ENCODE peak calls at places on chromosome 2, in six cellular contexts. Y is IMR-90, A is H9, V is H1, D is mesendoderm, T is mesenchymal stem cell. Z is an unnamed sample.

GRCh38 chr2:27772804-27773203 is 1.3 kb downstream of the MRPL33 start:
- DNase-seq in T (no peak), D (no peak), V (no peak), A (no peak), Y (peak), Z (no peak)

GRCh38 chr2:120898496-120898895 is 162.8 kb downstream of the GLI2 start:
- DNase-seq in D (no peak), T (no peak), Y (no peak), A (no peak), V (no peak), Z (no peak)

GRCh38 chr2:164737612-164738081 is 104.0 kb downstream of the COBLL1 start:
- DNase-seq in A (peak), V (peak), Y (peak), T (peak), D (peak), Z (peak)

GRCh38 chr2:16194096-16194390 is 253.7 kb downstream of the MYCN start:
- DNase-seq in T (no peak), A (no peak), D (no peak), V (no peak), Y (no peak), Z (no peak)

GRCh38 chr2:127093648-127094210 is 13.2 kb downstream of the BIN1 start:
- DNase-seq in A (no peak), V (no peak), T (no peak), D (no peak), Y (no peak), Z (no peak)

GRCh38 chr2:190121971-190122370 is 59.4 kb upstream of the MSTN start:
- DNase-seq in D (peak), Y (peak), T (peak), A (no peak), V (no peak), Z (no peak)

GRCh38 chr2:133489146-133489545 is 79.1 kb downstream of the NCKAP5 start:
- DNase-seq in Y (no peak), D (no peak), V (no peak), A (no peak), T (no peak), Z (no peak)

GRCh38 chr2:241808701-241809382 is at the start of gene NEU4:
- DNase-seq in A (peak), Y (no peak), D (peak), T (no peak), V (peak), Z (no peak)

GRCh38 chr2:240491483-240491882 is 56.0 kb downstream of the GPC1 start:
- DNase-seq in V (no peak), D (no peak), T (no peak), A (no peak), Y (no peak), Z (no peak)

GRCh38 chr2:138003411-138003810 is 39.1 kb downstream of the HNMT start:
- DNase-seq in D (no peak), A (no peak), T (no peak), V (no peak), Y (no peak), Z (no peak)

GRCh38 chr2:80517301-80517700 is 212.7 kb upstream of the LRRTM1 start:
- DNase-seq in Y (no peak), V (no peak), A (no peak), D (peak), T (peak), Z (no peak)

GRCh38 chr2:55151721-55152433 is 80.2 kb downstream of the CLHC1 start:
- DNase-seq in T (peak), V (no peak), A (no peak), D (no peak), Y (peak), Z (no peak)

GRCh38 chr2:158825021-158825420 is 29.9 kb downstream of the DAPL1 start:
- DNase-seq in A (no peak), Y (no peak), T (no peak), V (no peak), D (no peak), Z (no peak)

GRCh38 chr2:16166327-16166981 is 226.1 kb downstream of the MYCN start:
- DNase-seq in A (no peak), Y (no peak), T (no peak), D (no peak), V (peak), Z (peak)

GRCh38 chr2:8030694-8031303 is 651.1 kb upstream of the ID2 start:
- DNase-seq in T (peak), Y (peak), V (no peak), D (no peak), A (no peak), Z (no peak)

GRCh38 chr2:133431289-133431688 is 137.0 kb downstream of the NCKAP5 start:
- DNase-seq in Y (peak), T (no peak), A (no peak), V (no peak), D (no peak), Z (no peak)

DNA sequence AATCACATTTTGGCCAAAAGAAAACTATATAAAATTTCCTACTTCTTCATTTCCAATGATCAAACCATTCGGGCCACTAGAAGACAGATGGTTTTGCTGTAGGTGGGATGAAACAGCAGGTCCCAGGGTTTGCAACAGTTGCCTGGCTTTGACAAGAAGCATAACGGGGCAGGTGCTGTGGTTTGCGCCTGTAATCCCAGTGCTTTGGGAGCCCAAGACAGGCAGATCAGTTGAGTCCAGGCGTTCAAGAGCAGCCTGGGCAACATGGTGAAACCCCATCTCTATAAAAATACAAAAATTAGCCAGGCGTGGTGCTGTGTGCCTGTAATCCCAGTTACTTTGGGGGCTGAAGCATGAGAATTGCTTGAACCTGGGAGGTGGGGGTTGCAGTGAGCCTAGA is 81.4 kb upstream of the XPO1 start:
- DNase-seq in A (no peak), Y (no peak), D (no peak), V (no peak), T (no peak), Z (no peak)
- H2AK5ac ChIP-seq in A (no peak), Y (no peak), D (no peak), V (no peak), T (no peak), Z (no peak)

DNA sequence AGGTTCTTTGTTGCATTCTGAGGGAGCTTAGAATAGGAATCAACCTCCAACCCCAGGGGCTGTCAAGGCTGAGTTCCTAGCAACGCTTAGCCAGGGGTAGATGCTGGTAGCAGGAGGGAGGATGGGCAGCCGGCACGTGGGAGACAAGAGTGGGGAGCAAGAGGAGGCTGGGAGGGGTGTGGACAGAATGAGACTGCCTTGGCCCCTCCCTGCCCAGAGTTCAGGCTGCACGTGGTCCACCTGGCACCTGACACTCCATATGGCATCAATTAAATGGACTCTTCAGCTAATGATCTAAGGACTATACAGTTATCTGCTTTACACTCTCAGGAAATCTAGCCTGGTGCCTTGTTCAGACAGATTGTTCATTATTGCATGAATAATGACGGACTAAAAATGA is 101.9 kb upstream of the CDC42EP3 start:
- DNase-seq in Y (no peak), D (no peak), A (no peak), V (no peak), T (no peak), Z (no peak)
- H4K8ac ChIP-seq in Y (no peak), D (no peak), A (no peak), V (no peak), T (peak), Z (no peak)

GRCh38 chr2:23350792-23351355 is 34.1 kb upstream of the KLHL29 start:
- DNase-seq in V (no peak), A (no peak), Y (no peak), T (no peak), D (no peak), Z (no peak)
- H2AK5ac ChIP-seq in V (no peak), A (no peak), Y (no peak), T (peak), D (no peak), Z (peak)

DNA sequence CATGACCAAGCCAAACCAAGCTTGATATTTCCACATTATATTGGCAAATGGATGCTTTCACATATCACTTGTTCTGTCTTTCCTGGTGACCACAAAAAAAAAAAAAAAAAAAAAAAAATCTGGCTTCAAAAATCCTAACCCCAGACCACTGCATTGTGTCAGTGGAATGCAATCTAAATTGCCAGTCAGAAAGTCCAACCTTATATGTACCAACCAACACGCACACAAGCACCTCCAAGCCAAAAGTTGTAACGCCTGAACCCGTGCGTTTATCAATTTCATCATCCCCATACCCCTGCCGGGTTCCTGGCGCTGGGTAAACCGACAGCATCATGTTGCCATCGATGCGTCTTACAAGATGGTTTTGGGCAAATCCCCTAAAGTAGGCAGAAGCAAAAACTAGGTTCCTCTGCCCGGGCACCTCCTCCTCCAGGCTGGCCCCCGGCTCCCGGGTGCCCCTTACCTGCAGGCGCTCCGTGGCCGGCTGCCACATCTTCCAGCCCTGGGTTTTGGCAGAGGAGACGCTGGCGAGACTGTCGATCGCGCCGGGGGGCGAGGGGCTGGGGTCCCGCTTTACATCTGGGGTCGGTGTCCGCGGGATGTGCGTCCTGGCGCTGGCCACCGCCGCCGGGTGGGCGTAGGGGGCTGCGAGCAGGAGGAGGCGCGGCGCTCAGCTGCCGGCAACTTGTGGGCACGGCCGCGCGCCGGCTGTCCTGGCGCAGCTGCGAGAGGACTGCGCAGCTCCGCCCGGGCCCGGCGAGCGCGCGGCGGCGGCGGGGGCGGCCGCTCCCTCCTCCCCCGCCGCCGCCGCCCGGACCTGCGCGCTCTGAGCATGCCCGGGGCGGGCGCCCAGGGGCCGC is at the start of gene PID1:
- DNase-seq in A (peak), D (peak), V (peak), T (peak), Y (peak), Z (peak)
- H4K8ac ChIP-seq in A (no peak), D (no peak), V (no peak), T (no peak), Y (no peak), Z (no peak)

GRCh38 chr2:64699712-64700111 is 46.0 kb upstream of the SERTAD2 start:
- DNase-seq in Y (no peak), A (peak), T (no peak), V (no peak), D (peak), Z (no peak)
- H2AK5ac ChIP-seq in Y (peak), A (no peak), T (peak), V (no peak), D (no peak), Z (no peak)

GRCh38 chr2:100976634-100977391 is 25.3 kb upstream of the RPL31 start:
- DNase-seq in Y (peak), V (no peak), A (no peak), T (peak), D (no peak), Z (no peak)
- H4K8ac ChIP-seq in Y (no peak), V (no peak), A (no peak), T (peak), D (no peak), Z (no peak)

GRCh38 chr2:11746376-11746806 is at the start of gene LPIN1:
- DNase-seq in Y (peak), T (peak), V (peak), D (peak), A (peak), Z (peak)
- H2AK5ac ChIP-seq in Y (peak), T (peak), V (peak), D (no peak), A (no peak), Z (peak)

GRCh38 chr2:202933958-202934357 is 21.9 kb downstream of the CARF start:
- DNase-seq in A (no peak), D (no peak), V (no peak), T (no peak), Y (no peak), Z (no peak)

GRCh38 chr2:202938960-202939359 is 26.9 kb downstream of the CARF start:
- DNase-seq in Y (no peak), D (no peak), V (no peak), T (no peak), A (no peak), Z (no peak)

GRCh38 chr2:202932425-202933138 is 20.5 kb downstream of the CARF start:
- DNase-seq in A (no peak), D (peak), V (no peak), Y (peak), T (peak), Z (no peak)

GRCh38 chr2:202934456-202934855 is 22.4 kb downstream of the CARF start:
- DNase-seq in Y (no peak), A (no peak), T (no peak), D (no peak), V (no peak), Z (no peak)

GRCh38 chr2:202933139-202933510 is 21.1 kb downstream of the CARF start:
- DNase-seq in T (no peak), A (no peak), Y (no peak), V (no peak), D (no peak), Z (no peak)
- H4K8ac ChIP-seq in T (no peak), A (no peak), Y (no peak), V (no peak), D (no peak), Z (no peak)